ENCODE peak calls at places on chromosomes 16 and 17, in four cellular contexts. V is heart left ventricle, P is left ventricle myocardium inferior, B is spleen. M is an unnamed sample.

GRCh38 chr17:13162361-13162760 is 144.5 kb upstream of the ELAC2 start:
- DNase-seq in V (no peak), P (no peak), B (no peak), M (no peak)

GRCh38 chr16:21097151-21097550 is 53.5 kb downstream of the DNAH3 start:
- DNase-seq in V (no peak), P (no peak), B (no peak), M (no peak)

GRCh38 chr17:49572226-49572625 is 3.4 kb upstream of the NXPH3 start:
- DNase-seq in V (no peak), P (no peak), B (peak), M (no peak)

GRCh38 chr16:11208916-11209665 is 46.9 kb downstream of the SOCS1 start:
- DNase-seq in V (no peak), P (no peak), B (no peak), M (no peak)

GRCh38 chr16:88458039-88458772 is 5.1 kb downstream of the ZFPM1 start:
- DNase-seq in V (no peak), P (no peak), B (no peak), M (no peak)

GRCh38 chr16:48158296-48158695 is 2.5 kb upstream of the ABCC12 start:
- DNase-seq in V (no peak), P (no peak), B (no peak), M (no peak)

GRCh38 chr17:69418535-69418934 is 4.0 kb downstream of the MAP2K6 start:
- DNase-seq in V (no peak), P (no peak), B (no peak), M (no peak)

GRCh38 chr17:66373944-66374817 is 71.8 kb downstream of the PRKCA start:
- DNase-seq in V (peak), P (peak), B (no peak), M (no peak)

GRCh38 chr17:67534941-67535340 is 157.9 kb downstream of the PITPNC1 start:
- DNase-seq in V (no peak), P (no peak), B (no peak), M (no peak)

GRCh38 chr17:37494401-37494831 is 4.7 kb downstream of the DUSP14 start:
- DNase-seq in V (no peak), P (no peak), B (no peak), M (no peak)

GRCh38 chr16:77841275-77841640 is 52.9 kb downstream of the VAT1L start:
- DNase-seq in V (no peak), P (no peak), B (no peak), M (no peak)

GRCh38 chr17:70780031-70780430 is 610.7 kb downstream of the KCNJ2 start:
- DNase-seq in V (no peak), P (no peak), B (no peak), M (no peak)

GRCh38 chr16:21100447-21100846 is 50.2 kb downstream of the DNAH3 start:
- DNase-seq in V (no peak), P (no peak), B (no peak), M (no peak)

GRCh38 chr17:28371245-28372202 is at the start of gene SARM1:
- DNase-seq in V (peak), P (peak), B (peak), M (peak)

GRCh38 chr16:69566437-69567030 is 768 bp downstream of the NFAT5 start:
- DNase-seq in V (peak), P (peak), B (peak), M (no peak)

GRCh38 chr17:66483946-66484345 is 181.5 kb downstream of the PRKCA start:
- DNase-seq in V (no peak), P (no peak), B (no peak), M (no peak)

GRCh38 chr17:61482467-61482866 is 30.2 kb downstream of the TBX4 start:
- DNase-seq in V (no peak), P (no peak), B (peak), M (no peak)

GRCh38 chr17:44119798-44120197 is 3.6 kb downstream of the HDAC5 start:
- DNase-seq in V (no peak), P (no peak), B (no peak), M (no peak)
- H3K27ac ChIP-seq in V (no peak), P (no peak), B (no peak), M (peak)

DNA sequence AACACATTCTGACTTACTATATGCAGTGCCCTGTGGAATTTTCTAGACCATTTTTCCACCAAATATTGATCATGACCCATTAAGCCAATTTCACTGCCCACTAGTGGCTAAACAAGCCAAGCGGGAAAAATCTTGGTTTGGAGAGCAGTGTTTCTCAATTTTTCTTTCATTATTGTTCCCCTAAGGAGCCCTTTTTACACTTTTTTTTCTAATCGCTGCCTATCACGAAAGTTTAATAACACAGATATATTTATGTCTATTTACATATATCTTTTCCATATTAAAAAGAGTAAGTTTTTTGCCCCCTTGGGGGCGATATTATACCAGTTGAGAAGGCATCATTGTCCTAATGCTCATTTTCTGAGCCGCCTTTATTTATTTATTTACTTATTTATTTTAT is 10.8 kb upstream of the TLCD3B start:
- DNase-seq in V (no peak), P (no peak), B (no peak), M (no peak)
- TF ChIP-seq CTCF in V (peak), P (peak), B (peak), M (peak)

GRCh38 chr17:80779336-80779735 is 212.3 kb upstream of the CHMP6 start:
- DNase-seq in V (no peak), P (no peak), B (no peak), M (no peak)
- H3K27ac ChIP-seq in V (no peak), P (no peak), B (no peak), M (no peak)

GRCh38 chr16:5615868-5616642 is 518.5 kb upstream of the EEF2KMT start:
- DNase-seq in V (peak), P (peak), B (peak), M (no peak)
- TF ChIP-seq CTCF in V (peak), P (peak), B (peak), M (peak)

GRCh38 chr17:36117505-36118382 is 14.1 kb downstream of the CCL4 start:
- DNase-seq in V (no peak), P (no peak), B (no peak), M (no peak)
- H3K27ac ChIP-seq in V (no peak), P (no peak), B (no peak), M (no peak)

DNA sequence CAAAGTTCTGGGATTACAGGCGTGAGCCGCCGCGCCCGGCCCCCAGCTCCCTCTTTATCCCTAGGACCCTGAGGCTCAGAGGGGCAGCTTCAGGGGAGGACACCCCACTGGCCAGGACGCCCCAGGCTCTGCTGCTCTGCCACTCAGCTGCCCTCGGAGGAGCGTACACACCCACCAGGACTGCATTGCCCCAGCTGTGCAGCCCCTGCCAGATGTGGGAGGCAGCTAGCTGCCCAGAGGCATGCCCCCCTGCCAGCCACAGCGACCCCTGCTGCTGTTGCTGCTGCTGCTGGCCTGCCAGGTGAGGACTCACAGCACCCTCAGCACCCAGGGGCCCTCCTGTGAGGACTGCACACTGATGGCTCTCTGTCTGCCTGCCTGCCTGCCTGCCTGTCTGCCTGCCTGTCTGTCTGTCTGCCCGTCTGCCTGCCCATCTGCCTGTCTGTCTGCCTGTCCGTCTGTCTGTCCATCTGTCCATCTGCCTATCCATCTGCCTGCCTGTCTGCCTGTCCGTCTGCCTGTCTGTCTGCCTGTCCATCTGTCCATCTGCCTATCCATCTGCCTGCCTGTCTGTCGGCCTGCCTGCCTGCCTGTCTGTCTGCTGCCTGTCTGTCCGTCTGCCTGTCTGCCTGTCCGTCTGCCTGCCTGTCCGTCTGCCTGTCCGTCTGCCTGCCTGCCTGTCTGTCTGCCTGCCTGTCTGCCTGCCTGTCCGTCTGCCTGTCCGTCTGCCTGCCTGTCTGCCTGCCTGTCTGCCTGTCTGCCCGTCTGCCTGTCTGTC is 5.0 kb downstream of the GCGR start:
- DNase-seq in V (no peak), P (no peak), B (no peak), M (no peak)
- TF ChIP-seq CTCF in V (no peak), P (no peak), B (no peak), M (no peak)

GRCh38 chr17:63700528-63701441 is 860 bp upstream of the LIMD2 start:
- DNase-seq in V (peak), P (peak), B (peak), M (no peak)
- H3K27ac ChIP-seq in V (peak), P (peak), B (peak), M (peak)

M was measured in esophagus squamous epithelium.